ENCODE peak calls at places on chromosomes 11 and 22, in ten cellular contexts. I is sigmoid colon, E is suprapubic skin, W is adrenal gland, Z is spleen, Q is transverse colon, F is ovary, L is heart left ventricle, P is esophagus squamous epithelium, M is stomach. V is an unnamed sample.

GRCh38 chr11:35845860-35846259 is 98.0 kb upstream of the LDLRAD3 start:
- DNase-seq in M (no peak), L (no peak), Q (no peak), P (no peak), E (no peak), I (no peak), F (no peak), Z (no peak), W (no peak), V (no peak)

GRCh38 chr11:120306519-120307242 is 18.4 kb upstream of the TLCD5 start:
- DNase-seq in Q (peak), E (no peak), W (peak), Z (no peak), L (no peak), I (no peak), P (no peak), F (no peak), M (peak), V (peak)

GRCh38 chr22:35230417-35230816 is 26.9 kb upstream of the HMGXB4 start:
- DNase-seq in M (no peak), Q (no peak), Z (no peak), L (no peak), W (no peak), E (no peak), I (no peak), F (no peak), P (no peak), V (no peak)

GRCh38 chr22:21865041-21865440 is 2.4 kb downstream of the MAPK1 start:
- DNase-seq in F (no peak), I (peak), E (no peak), Z (no peak), P (no peak), W (peak), M (peak), Q (no peak), L (peak), V (no peak)

GRCh38 chr11:17596711-17597110 is 49.7 kb downstream of the OTOG start:
- DNase-seq in Q (no peak), P (no peak), Z (peak), M (peak), I (peak), L (no peak), E (peak), F (no peak), W (no peak), V (no peak)

GRCh38 chr22:16845881-16846280 is 20.7 kb upstream of the XKR3 start:
- DNase-seq in W (no peak), I (no peak), Q (no peak), F (no peak), Z (no peak), P (no peak), M (no peak), L (no peak), E (no peak), V (no peak)

GRCh38 chr11:107577312-107577711 is 11.8 kb upstream of the ALKBH8 start:
- DNase-seq in I (no peak), P (no peak), Q (no peak), E (no peak), W (no peak), F (no peak), M (no peak), Z (no peak), L (no peak), V (no peak)

GRCh38 chr11:121510438-121510837 is 57.7 kb upstream of the SORL1-AS1 start:
- DNase-seq in Z (no peak), L (no peak), Q (no peak), I (no peak), F (no peak), W (no peak), E (no peak), M (no peak), P (no peak), V (no peak)

GRCh38 chr22:44758354-44758969 is 6.1 kb downstream of the ARHGAP8 start:
- DNase-seq in L (no peak), P (no peak), E (no peak), F (no peak), Q (no peak), M (no peak), W (no peak), I (no peak), Z (peak), V (no peak)

GRCh38 chr11:93169950-93170561 is 27.7 kb downstream of the SLC36A4 start:
- DNase-seq in E (no peak), L (no peak), I (no peak), M (no peak), W (no peak), F (no peak), Q (no peak), P (no peak), Z (no peak), V (no peak)

GRCh38 chr11:57597461-57597892 is at the start of gene SERPING1:
- DNase-seq in P (no peak), W (peak), E (peak), I (peak), Q (peak), F (peak), L (peak), M (peak), Z (peak), V (peak)

GRCh38 chr11:2874963-2875362 is 10.6 kb downstream of the CDKN1C start:
- DNase-seq in W (no peak), E (no peak), F (no peak), M (no peak), L (no peak), Z (no peak), P (no peak), Q (no peak), I (no peak), V (no peak)
- H3K4me3 ChIP-seq in W (no peak), E (no peak), F (no peak), M (no peak), L (no peak), Z (no peak), P (no peak), Q (no peak), I (no peak), V (no peak)

GRCh38 chr11:72813740-72814138 is 472 bp upstream of the ATG16L2 start:
- DNase-seq in I (peak), E (no peak), P (no peak), Q (peak), F (peak), W (peak), L (peak), Z (peak), M (peak), V (peak)
- TF ChIP-seq POLR2A in I (peak), E (no peak), P (peak), Q (no peak), F (peak), W (peak), L (no peak), Z (peak), M (no peak), V (no peak)

GRCh38 chr11:64007160-64007628 is 21.0 kb downstream of the OTUB1 start:
- DNase-seq in M (no peak), Z (no peak), Q (no peak), P (no peak), L (peak), I (no peak), E (no peak), F (no peak), W (peak), V (no peak)

GRCh38 chr11:64006468-64006867 is 20.2 kb downstream of the OTUB1 start:
- DNase-seq in E (no peak), I (no peak), P (no peak), F (no peak), W (no peak), Q (no peak), L (no peak), Z (no peak), M (no peak), V (no peak)

GRCh38 chr11:64008283-64008931 is 22.2 kb downstream of the OTUB1 start:
- DNase-seq in Q (no peak), E (no peak), I (no peak), P (no peak), W (no peak), M (no peak), Z (peak), F (no peak), L (no peak), V (no peak)

GRCh38 chr11:64009234-64009633 is 23.0 kb downstream of the OTUB1 start:
- DNase-seq in P (no peak), I (no peak), W (no peak), Z (no peak), M (no peak), E (no peak), F (no peak), L (no peak), Q (no peak), V (no peak)

GRCh38 chr11:64007629-64008282 is 21.5 kb downstream of the OTUB1 start:
- DNase-seq in W (peak), Z (peak), I (peak), M (peak), P (no peak), Q (peak), E (peak), F (peak), L (peak), V (peak)
- TF ChIP-seq CTCF in W (peak), Z (peak), I (no peak), M (peak), P (no peak), Q (peak), E (peak), F (peak), L (peak), V (no peak)

GRCh38 chr22:48553694-48554308 is 1273.9 kb downstream of the BRD1 start:
- DNase-seq in F (no peak), Z (no peak), E (no peak), I (no peak), P (no peak), M (no peak), Q (no peak), W (no peak), L (no peak), V (no peak)
- H3K4me3 ChIP-seq in F (no peak), Z (no peak), E (no peak), I (no peak), P (no peak), M (no peak), Q (no peak), W (no peak), L (no peak), V (no peak)

DNA sequence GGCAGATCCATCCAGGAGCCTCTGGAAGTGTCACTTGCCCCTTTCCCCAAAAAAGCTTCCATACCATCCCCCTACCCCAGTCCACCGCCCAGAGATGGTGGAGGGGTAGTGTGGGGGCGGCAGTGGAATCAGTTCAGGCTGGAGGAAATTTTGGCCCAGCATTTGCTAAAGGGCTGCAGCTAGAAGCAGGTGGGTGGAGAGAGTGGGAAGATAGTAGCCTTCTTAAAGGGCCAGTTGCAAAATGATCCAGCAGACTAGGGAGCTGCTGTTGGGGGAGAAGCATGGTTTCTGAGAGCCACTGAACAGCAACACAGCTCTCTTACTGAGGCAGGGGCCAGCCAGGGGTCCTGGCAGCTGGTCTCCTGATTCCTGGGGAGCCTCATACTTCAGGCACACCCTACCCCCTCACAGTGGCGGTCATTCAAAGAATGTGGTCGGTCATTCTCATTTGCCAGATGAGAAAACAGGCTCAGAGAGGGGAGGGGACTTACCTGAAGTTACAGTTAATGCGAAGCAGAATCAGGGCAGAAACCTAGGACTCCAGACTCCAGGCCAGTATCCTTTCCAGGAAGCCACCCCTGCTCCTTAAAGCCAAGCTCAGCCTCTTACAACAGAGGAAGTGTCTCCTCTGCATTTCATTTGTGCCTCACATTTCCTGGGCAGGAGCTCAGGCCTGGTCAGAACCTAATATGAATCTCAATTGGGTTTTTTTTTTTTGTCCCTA is 5.4 kb downstream of the SEC14L2 start:
- DNase-seq in W (no peak), Z (no peak), Q (no peak), E (no peak), F (no peak), M (no peak), I (no peak), P (no peak), L (no peak), V (no peak)
- TF ChIP-seq POLR2A in W (no peak), Z (no peak), Q (no peak), E (no peak), F (no peak), M (no peak), I (no peak), P (no peak), L (no peak), V (no peak)

DNA sequence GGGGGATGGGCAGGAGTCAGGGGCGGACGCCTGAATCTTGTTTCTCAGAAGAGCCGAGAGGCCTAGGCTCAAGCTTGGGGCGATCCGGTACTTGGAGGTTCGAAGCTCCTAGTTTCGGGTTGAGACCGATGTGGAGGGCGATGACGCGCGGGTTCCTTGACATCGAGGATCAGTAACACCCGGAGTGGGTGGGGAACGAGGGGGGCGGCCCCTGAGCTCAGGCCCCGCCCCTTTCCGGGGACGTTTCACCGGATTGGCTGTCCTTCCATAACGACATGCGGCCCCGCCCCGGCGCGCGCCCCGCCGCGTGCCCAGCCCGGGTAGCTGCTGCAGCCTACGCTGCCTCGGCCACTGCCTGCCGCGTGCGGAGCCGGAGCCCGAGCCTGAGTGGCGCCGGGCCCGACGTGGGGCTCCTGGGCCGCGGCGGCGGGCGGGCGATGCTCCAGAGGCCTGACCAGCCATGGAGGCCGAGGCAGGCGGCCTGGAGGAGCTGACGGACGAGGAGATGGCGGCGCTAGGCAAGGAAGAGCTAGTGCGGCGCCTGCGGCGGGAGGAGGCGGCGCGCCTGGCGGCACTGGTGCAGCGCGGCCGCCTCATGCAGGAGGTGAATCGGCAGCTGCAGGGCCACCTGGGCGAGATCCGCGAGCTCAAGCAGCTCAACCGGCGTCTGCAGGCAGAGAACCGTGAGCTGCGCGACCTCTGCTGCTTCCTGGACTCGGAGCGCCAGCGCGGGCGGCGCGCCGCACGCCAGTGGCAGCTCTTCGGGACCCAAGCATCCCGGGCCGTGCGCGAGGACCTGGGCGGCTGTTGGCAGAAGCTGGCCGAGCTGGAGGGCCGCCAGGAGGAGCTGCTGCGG is at the start of gene CCDC85B:
- DNase-seq in I (peak), Z (peak), W (peak), P (peak), F (peak), Q (peak), M (peak), E (peak), L (peak), V (peak)
- TF ChIP-seq CTCF in I (no peak), Z (peak), W (no peak), P (no peak), F (peak), Q (peak), M (peak), E (no peak), L (peak), V (no peak)

GRCh38 chr11:62443390-62444201 is 24.8 kb downstream of the SCGB1A1 start:
- DNase-seq in W (no peak), Z (no peak), Q (no peak), E (peak), M (no peak), I (peak), P (no peak), L (peak), F (peak), V (peak)

GRCh38 chr11:62437616-62438015 is 18.8 kb downstream of the SCGB1A1 start:
- DNase-seq in E (no peak), I (no peak), Q (no peak), F (no peak), M (no peak), Z (no peak), L (no peak), P (no peak), W (no peak), V (no peak)

GRCh38 chr11:62435741-62436485 is 17.1 kb downstream of the SCGB1A1 start:
- DNase-seq in F (no peak), Z (no peak), L (no peak), W (no peak), M (no peak), P (no peak), E (no peak), Q (no peak), I (no peak), V (no peak)

GRCh38 chr11:62438641-62439040 is 19.8 kb downstream of the SCGB1A1 start:
- DNase-seq in Q (no peak), L (no peak), I (no peak), W (no peak), E (no peak), F (no peak), M (no peak), P (no peak), Z (no peak), V (no peak)

GRCh38 chr11:62439785-62440602 is 21.2 kb downstream of the SCGB1A1 start:
- DNase-seq in L (peak), M (no peak), P (no peak), I (peak), E (no peak), W (no peak), Q (no peak), F (peak), Z (no peak), V (peak)
- H3K4me3 ChIP-seq in L (peak), M (no peak), P (no peak), I (no peak), E (peak), W (no peak), Q (no peak), F (no peak), Z (no peak), V (no peak)

GRCh38 chr11:115918579-115918978 is 414.4 kb upstream of the CADM1 start:
- DNase-seq in E (no peak), I (no peak), P (no peak), L (no peak), Z (no peak), F (no peak), M (no peak), W (no peak), Q (no peak), V (no peak)
- TF ChIP-seq POLR2A in E (no peak), I (no peak), P (no peak), L (no peak), Z (no peak), F (no peak), M (no peak), W (no peak), Q (no peak), V (no peak)

DNA sequence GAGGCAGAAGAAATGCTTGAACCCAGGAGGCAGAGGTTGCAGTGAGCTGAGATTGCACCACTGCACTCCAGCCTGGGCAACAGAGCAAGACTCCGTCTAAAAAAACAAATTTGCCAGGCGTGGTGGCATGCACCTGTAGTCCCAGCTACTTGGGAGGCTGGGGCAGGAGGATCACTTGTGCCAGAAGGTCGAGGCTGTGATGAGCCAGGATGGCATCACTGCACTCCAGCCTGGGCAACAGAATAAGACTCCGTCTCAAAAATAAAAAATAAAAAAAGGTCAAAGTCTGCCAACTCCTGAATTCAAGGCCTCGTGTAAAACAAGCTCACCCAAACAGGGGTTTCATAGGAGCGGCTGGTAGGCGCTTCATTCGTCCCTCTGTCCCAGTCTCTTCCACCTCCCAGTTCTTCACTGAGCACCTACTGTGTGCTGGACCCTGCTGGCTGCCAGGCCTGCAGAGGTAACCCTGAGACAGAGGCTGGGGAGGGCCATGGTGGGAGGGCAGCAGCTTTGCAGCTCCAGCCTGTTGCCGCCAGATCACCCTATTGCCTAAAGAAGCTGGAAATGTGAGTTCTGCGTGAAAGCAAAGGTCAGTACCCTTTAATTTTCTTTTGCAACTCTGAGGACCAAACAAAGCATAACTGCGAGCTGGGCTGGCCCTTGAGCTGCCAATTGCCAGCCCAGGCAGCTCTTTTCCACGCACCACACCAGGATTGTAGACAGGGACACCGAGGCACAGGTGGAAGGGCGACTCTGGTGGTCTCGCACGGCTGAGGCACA is 15.3 kb downstream of the RPL3 start:
- DNase-seq in E (no peak), L (no peak), W (no peak), M (no peak), I (no peak), P (no peak), Q (no peak), F (no peak), Z (no peak), V (no peak)
- TF ChIP-seq CTCF in E (no peak), L (no peak), W (no peak), M (no peak), I (no peak), P (no peak), Q (no peak), F (no peak), Z (no peak), V (no peak)

GRCh38 chr11:20162824-20163777 is 2.8 kb upstream of the DBX1 start:
- DNase-seq in I (no peak), W (no peak), L (no peak), P (no peak), E (no peak), M (no peak), Z (no peak), F (no peak), Q (no peak), V (no peak)
- H3K4me3 ChIP-seq in I (peak), W (no peak), L (peak), P (no peak), E (peak), M (peak), Z (peak), F (peak), Q (no peak), V (no peak)

V was measured in lower leg skin.